ENCODE peak calls at places on chromosomes 4 and X, in ten cellular contexts. D is stimulated activated CD8-positive, alpha-beta memory T cell treated with anti-CD3 and anti-CD28 coated beads, Interleukin-7, amount 100 ng/mL, for 1 hour; A is activated gamma-delta T cell treated with anti-CD3 and anti-CD28 coated beads, Interleukin-2, amount 50 U/mL, for 16 hours; R is B cell; K is stimulated activated effector memory CD8-positive, alpha-beta T cell treated with anti-CD3 and anti-CD28 coated beads, Interleukin-12 subunit alpha, Interleukin-12 subunit beta, amount 100 ng/mL, for 72 hours; X is GM12865; P is H4; V is activated CD8-positive, alpha-beta memory T cell treated with anti-CD3 and anti-CD28 coated beads for 4 hours; N is NAMALWA; L is cardiac muscle cell. S is an unnamed sample.

GRCh38 chrX:120401301-120401700 is 39.4 kb downstream of the ATP1B4 start:
- DNase-seq in L (peak), D (no peak), A (no peak), P (no peak), K (no peak), N (no peak), V (no peak), R (no peak), X (no peak), S (no peak)

GRCh38 chr4:181962321-181962720 is 280.9 kb upstream of the TENM3 start:
- DNase-seq in X (no peak), V (no peak), R (no peak), A (no peak), L (no peak), N (no peak), P (no peak), D (no peak), K (no peak), S (no peak)

GRCh38 chrX:43882294-43882681 is at the start of gene MAOB:
- DNase-seq in K (no peak), X (no peak), P (no peak), R (peak), N (no peak), L (no peak), A (peak), D (no peak), V (no peak), S (no peak)

GRCh38 chr4:83639849-83640493 is 104.1 kb downstream of the GPAT3 start:
- DNase-seq in X (peak), D (peak), P (peak), R (peak), K (peak), L (peak), V (peak), N (peak), A (peak), S (peak)

GRCh38 chr4:75251547-75251946 is 262.7 kb downstream of the RCHY1 start:
- DNase-seq in L (no peak), N (peak), R (peak), X (peak), V (no peak), D (no peak), P (no peak), A (no peak), K (no peak), S (no peak)

GRCh38 chr4:5888706-5889696 is 3.9 kb downstream of the CRMP1 start:
- DNase-seq in V (no peak), K (no peak), L (no peak), X (no peak), P (no peak), N (no peak), A (no peak), D (no peak), R (no peak), S (no peak)

GRCh38 chr4:184515606-184516005 is 41.3 kb upstream of the IRF2 start:
- DNase-seq in X (no peak), A (no peak), R (no peak), V (no peak), K (no peak), P (no peak), N (no peak), D (no peak), L (no peak), S (no peak)

GRCh38 chr4:52106701-52107100 is 55.6 kb downstream of the SPATA18 start:
- DNase-seq in X (no peak), K (no peak), L (no peak), V (no peak), R (no peak), N (no peak), P (no peak), D (no peak), A (no peak), S (no peak)

GRCh38 chr4:53863731-53864130 is 200.7 kb downstream of the CHIC2 start:
- DNase-seq in R (no peak), P (no peak), L (peak), D (no peak), A (no peak), K (no peak), N (no peak), V (no peak), X (no peak), S (no peak)

GRCh38 chrX:11724122-11725017 is 33.7 kb upstream of the MSL3 start:
- DNase-seq in V (no peak), L (peak), N (peak), K (no peak), A (no peak), R (peak), D (no peak), P (peak), X (peak), S (no peak)

GRCh38 chrX:132119821-132120220 is 8.0 kb downstream of the FRMD7 start:
- DNase-seq in L (no peak), P (no peak), A (no peak), K (no peak), X (no peak), V (no peak), N (no peak), R (no peak), D (no peak), S (no peak)

GRCh38 chrX:68835104-68835442 is 6.3 kb downstream of the EFNB1 start:
- DNase-seq in V (no peak), A (no peak), N (no peak), P (no peak), D (no peak), X (no peak), L (no peak), K (no peak), R (no peak), S (no peak)

GRCh38 chr4:152117501-152117900 is 356.7 kb upstream of the GATB start:
- DNase-seq in A (no peak), V (no peak), L (no peak), K (no peak), D (no peak), R (no peak), N (no peak), X (no peak), P (no peak), S (no peak)

GRCh38 chrX:154696328-154697045 is 43.1 kb upstream of the CTAG2 start:
- DNase-seq in V (no peak), R (no peak), X (no peak), L (peak), K (no peak), P (peak), N (no peak), A (no peak), D (no peak), S (no peak)

GRCh38 chrX:103628386-103629290 is at the start of gene TCEAL1:
- DNase-seq in L (peak), D (no peak), A (no peak), K (no peak), X (peak), R (peak), P (peak), V (no peak), N (peak), S (peak)

GRCh38 chrX:96837808-96838207 is 45.9 kb upstream of the RPA4 start:
- DNase-seq in D (no peak), P (no peak), L (peak), A (no peak), V (no peak), K (no peak), R (no peak), N (no peak), X (no peak), S (no peak)

GRCh38 chr4:140049024-140049923 is 104.7 kb downstream of the MAML3 start:
- DNase-seq in D (peak), L (peak), K (no peak), N (peak), X (peak), P (no peak), R (peak), V (peak), A (no peak), S (peak)

GRCh38 chr4:132227349-132228165 is 921.5 kb upstream of the PCDH10 start:
- DNase-seq in L (peak), K (no peak), P (peak), D (no peak), N (peak), X (peak), V (no peak), R (no peak), A (no peak), S (no peak)

GRCh38 chr4:77538144-77538543 is 67.5 kb upstream of the CXCL13 start:
- DNase-seq in P (peak), V (no peak), X (no peak), N (no peak), A (no peak), R (no peak), K (no peak), D (no peak), L (peak), S (no peak)

GRCh38 chr4:6375620-6376295 is 96.7 kb downstream of the PPP2R2C start:
- DNase-seq in L (no peak), K (no peak), D (no peak), P (no peak), R (no peak), N (no peak), V (no peak), A (no peak), X (no peak), S (no peak)

GRCh38 chr4:116702949-116703348 is 382.4 kb downstream of the TRAM1L1 start:
- DNase-seq in N (peak), X (peak), K (no peak), P (peak), R (no peak), A (no peak), D (no peak), L (no peak), V (no peak), S (no peak)

GRCh38 chr4:1557221-1557597 is 126.9 kb downstream of the FAM53A start:
- DNase-seq in D (no peak), A (no peak), L (no peak), P (no peak), N (no peak), R (no peak), K (no peak), V (no peak), X (no peak), S (no peak)

GRCh38 chr4:77804471-77804870 is 14.7 kb downstream of the CNOT6L start:
- DNase-seq in N (no peak), A (no peak), R (no peak), P (no peak), V (no peak), L (no peak), X (no peak), K (no peak), D (no peak), S (no peak)

GRCh38 chr4:131499139-131499873 is 1649.8 kb upstream of the PCDH10 start:
- DNase-seq in P (peak), V (no peak), K (no peak), N (no peak), A (no peak), X (no peak), L (peak), R (no peak), D (no peak), S (no peak)

GRCh38 chr4:83431200-83431599 is 24.4 kb downstream of the HELQ start:
- DNase-seq in P (no peak), A (no peak), D (no peak), V (no peak), K (no peak), L (no peak), R (no peak), N (no peak), X (no peak), S (no peak)

GRCh38 chrX:20355187-20355586 is 88.5 kb upstream of the RPS6KA3 start:
- DNase-seq in P (no peak), X (no peak), D (no peak), L (no peak), A (no peak), N (no peak), V (no peak), K (no peak), R (no peak), S (no peak)

GRCh38 chr4:108592674-108592986 is 27.7 kb upstream of the RPL34 start:
- DNase-seq in L (no peak), X (no peak), K (no peak), D (no peak), P (no peak), R (no peak), N (no peak), V (no peak), A (no peak), S (no peak)

GRCh38 chr4:41506071-41506470 is 31.9 kb upstream of the LIMCH1 start:
- DNase-seq in V (no peak), P (no peak), R (no peak), K (no peak), D (no peak), X (no peak), N (no peak), A (no peak), L (no peak), S (no peak)

GRCh38 chrX:10090319-10090718 is 66.5 kb upstream of the CLCN4 start:
- DNase-seq in V (no peak), X (no peak), N (no peak), K (no peak), A (no peak), L (peak), D (no peak), R (no peak), P (peak), S (no peak)

GRCh38 chr4:27278615-27279014 is 418.0 kb downstream of the STIM2 start:
- DNase-seq in L (peak), R (no peak), V (no peak), K (no peak), D (no peak), N (peak), P (no peak), X (peak), A (no peak), S (no peak)

GRCh38 chr4:147678796-147679549 is 5.0 kb downstream of the PRMT9 start:
- DNase-seq in L (peak), P (no peak), A (no peak), V (no peak), N (peak), R (no peak), K (no peak), D (no peak), X (peak), S (no peak)

GRCh38 chr4:3287271-3287971 is 5.4 kb upstream of the RGS12 start:
- DNase-seq in L (no peak), V (no peak), D (no peak), R (no peak), K (no peak), A (no peak), P (no peak), N (no peak), X (no peak), S (no peak)

GRCh38 chr4:94714360-94714759 is 43.4 kb upstream of the BMPR1B start:
- DNase-seq in X (no peak), K (no peak), P (no peak), D (no peak), L (no peak), A (no peak), N (no peak), V (no peak), R (no peak), S (no peak)